ENCODE peak calls at places on chromosomes 5 and 9, in nine cellular contexts. J, V, U, E, G, R, Z, P and B are unnamed samples.

GRCh38 chr9:556199-556598 is 285.3 kb upstream of the DMRT1 start:
- DNase-seq in P (no peak), Z (no peak), J (no peak), G (no peak), E (no peak), V (no peak), U (no peak), R (no peak), B (no peak)

GRCh38 chr5:170028124-170028523 is 47.8 kb upstream of the INSYN2B start:
- DNase-seq in U (no peak), G (no peak), Z (no peak), E (no peak), P (no peak), J (no peak), R (no peak), V (no peak), B (peak; percentile 15)

GRCh38 chr5:154708845-154709244 is 46.3 kb upstream of the LARP1 start:
- DNase-seq in U (no peak), R (no peak), Z (no peak), V (no peak), G (no peak), J (no peak), E (no peak), P (no peak), B (peak; percentile 63)

GRCh38 chr9:76441551-76442322 is 17.2 kb upstream of the GCNT1 start:
- DNase-seq in E (no peak), U (peak; percentile 90), J (peak; percentile 38), G (no peak), R (no peak), P (peak; percentile 78), Z (no peak), V (peak; percentile 35), B (peak; percentile 88)

GRCh38 chr9:123556464-123557435 is 200.8 kb downstream of the CRB2 start:
- DNase-seq in U (no peak), P (no peak), V (no peak), R (no peak), J (no peak), G (no peak), E (no peak), Z (peak; percentile 57), B (peak; percentile 14)

GRCh38 chr9:34691556-34691955 is 480 bp upstream of the CCL19 start:
- DNase-seq in V (no peak), P (no peak), G (no peak), R (no peak), U (no peak), E (no peak), Z (no peak), J (no peak), B (no peak)

GRCh38 chr5:1007681-1008450 is 736 bp upstream of the NKD2 start:
- DNase-seq in R (peak; percentile 8), G (peak; percentile 36), U (no peak), P (no peak), V (no peak), J (no peak), E (peak; percentile 45), Z (peak; percentile 44), B (no peak)

GRCh38 chr5:122180863-122181519 is 51.6 kb downstream of the ZNF474 start:
- DNase-seq in V (peak; percentile 71), R (no peak), J (peak; percentile 80), E (no peak), Z (no peak), P (peak; percentile 29), U (peak; percentile 89), G (no peak), B (peak; percentile 89)

GRCh38 chr5:113162770-113163169 is 186.2 kb downstream of the DCP2 start:
- DNase-seq in P (no peak), J (peak; percentile 61), G (no peak), V (peak; percentile 47), R (no peak), U (peak; percentile 14), Z (no peak), E (no peak), B (peak; percentile 79)

GRCh38 chr9:94867842-94868312 is 141.4 kb downstream of the AOPEP start:
- DNase-seq in Z (no peak), R (no peak), U (peak; percentile 96), G (no peak), V (peak; percentile 91), E (no peak), J (peak; percentile 92), P (peak; percentile 90), B (peak; percentile 98)

GRCh38 chr9:84278131-84278530 is 62.4 kb downstream of the SLC28A3 start:
- DNase-seq in U (peak; percentile 89), G (no peak), P (peak; percentile 69), E (no peak), R (no peak), Z (no peak), V (no peak), J (peak; percentile 36), B (peak; percentile 11)

GRCh38 chr5:38009754-38010386 is 170.0 kb upstream of the GDNF start:
- DNase-seq in J (no peak), P (no peak), U (no peak), G (no peak), R (no peak), E (no peak), V (no peak), Z (no peak), B (no peak)

GRCh38 chr5:134458676-134459403 is 47.2 kb upstream of the CDKN2AIPNL start:
- DNase-seq in E (peak; percentile 27), G (no peak), Z (no peak), J (no peak), R (no peak), U (no peak), V (no peak), P (no peak), B (no peak)

GRCh38 chr5:134541736-134542376 is 16.4 kb downstream of the JADE2 start:
- DNase-seq in U (peak; percentile 46), P (peak; percentile 49), Z (peak; percentile 95), G (peak; percentile 55), J (peak; percentile 75), R (peak; percentile 21), E (peak; percentile 66), V (peak; percentile 75), B (peak; percentile 48)

GRCh38 chr9:113541019-113541900 is 77.7 kb downstream of the RGS3 start:
- DNase-seq in E (no peak), P (no peak), G (peak; percentile 82), U (peak; percentile 58), Z (peak; percentile 95), J (peak; percentile 59), R (peak; percentile 55), V (peak; percentile 63), B (peak; percentile 22)

GRCh38 chr5:148969291-148969690 is 93.6 kb downstream of the SH3TC2 start:
- DNase-seq in Z (peak; percentile 47), V (no peak), R (no peak), G (no peak), E (no peak), J (no peak), U (no peak), P (no peak), B (no peak)
- TF ChIP-seq CTCF in Z (peak; percentile 62), V (no peak), R (no peak), G (no peak), E (no peak), J (no peak), U (no peak), P (no peak), B (no peak)

GRCh38 chr9:112249277-112249676 is 74.2 kb upstream of the SUSD1 start:
- DNase-seq in U (peak; percentile 29), E (no peak), Z (no peak), R (no peak), G (no peak), J (peak; percentile 42), P (no peak), V (peak; percentile 16), B (peak; percentile 31)
- H3K4me3 ChIP-seq in U (no peak overlapping the region), E (no peak overlapping the region), Z (no peak overlapping the region), R (no peak overlapping the region), G (no peak overlapping the region), J (peak overlapping the region; percentile 21), P (no peak overlapping the region), V (no peak overlapping the region), B (no peak overlapping the region)

GRCh38 chr5:7857918-7858632 is 7.1 kb upstream of the CFAP90 start:
- DNase-seq in R (no peak), G (no peak), V (no peak), Z (no peak), J (no peak), E (no peak), P (no peak), U (no peak), B (no peak)

GRCh38 chr5:7857361-7857760 is 6.4 kb upstream of the CFAP90 start:
- DNase-seq in R (no peak), J (no peak), G (no peak), Z (no peak), P (no peak), E (no peak), U (no peak), V (no peak), B (no peak)

GRCh38 chr5:7852988-7853387 is 2.1 kb upstream of the CFAP90 start:
- DNase-seq in Z (no peak), R (no peak), E (no peak), J (no peak), P (no peak), U (no peak), V (no peak), G (no peak), B (no peak)

GRCh38 chr5:7855611-7856010 is 4.7 kb upstream of the CFAP90 start:
- DNase-seq in U (no peak), E (no peak), P (no peak), Z (no peak), V (no peak), G (no peak), R (no peak), J (no peak), B (no peak)

DNA sequence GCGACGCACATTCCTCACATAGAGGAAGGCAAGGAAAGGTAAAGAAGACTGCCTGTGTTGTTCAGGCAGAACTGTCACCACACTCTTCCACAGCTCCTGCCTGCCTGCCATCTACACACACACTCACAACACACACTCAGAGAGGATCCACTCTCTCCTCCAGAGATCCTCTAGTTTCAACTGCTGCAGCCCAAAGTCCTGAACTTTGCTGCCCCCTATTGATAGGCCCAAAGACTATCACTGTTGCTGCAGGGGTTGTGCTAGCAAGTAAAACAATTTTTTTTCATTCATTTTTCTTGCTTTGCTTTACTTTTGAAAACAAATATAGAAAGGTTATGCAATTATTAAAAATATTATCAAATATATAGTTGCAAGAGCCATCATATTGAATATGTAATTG is 5.9 kb upstream of the CFAP90 start:
- DNase-seq in R (peak; percentile 10), E (no peak), J (peak; percentile 64), P (no peak), G (no peak), V (peak; percentile 66), Z (peak; percentile 79), U (peak; percentile 22), B (peak; percentile 51)
- TF ChIP-seq CTCF in R (peak; percentile 45), E (peak; percentile 55), J (peak; percentile 76), P (peak; percentile 70), G (peak; percentile 51), V (peak; percentile 77), Z (peak; percentile 95), U (peak; percentile 69), B (peak; percentile 73)

GRCh38 chr9:97636903-97637302 is 3.3 kb downstream of the NCBP1 start:
- DNase-seq in Z (no peak), R (no peak), V (no peak), P (no peak), E (no peak), J (no peak), G (no peak), U (no peak), B (no peak)
- H3K4me3 ChIP-seq in Z (peak overlapping the region; percentile 62), R (no peak overlapping the region), V (no peak overlapping the region), P (no peak overlapping the region), E (no peak overlapping the region), J (no peak overlapping the region), G (no peak overlapping the region), U (no peak overlapping the region), B (no peak overlapping the region)